ENCODE peak calls at places on chromosome 13, in five cellular contexts. One of them, this sample, is unnamed.

GRCh38 chr13:83498486-83499190 is 383.6 kb downstream of the SLITRK1 start:
- DNase-seq in T-cell: no peak
- DNase-seq in suprapubic skin: no peak
- DNase-seq in lung: no peak
- DNase-seq in activated naive CD4-positive, alpha-beta T cell treated with anti-CD3 and anti-CD28 coated beads, Interleukin-2, amount 50 U/mL, for 16 hours: no peak
- DNase-seq in this sample: peak

GRCh38 chr13:27182844-27183497 is 11.4 kb upstream of the USP12 start:
- DNase-seq in suprapubic skin: no peak
- DNase-seq in lung: peak
- DNase-seq in activated naive CD4-positive, alpha-beta T cell treated with anti-CD3 and anti-CD28 coated beads, Interleukin-2, amount 50 U/mL, for 16 hours: no peak
- DNase-seq in T-cell: no peak
- DNase-seq in this sample: peak

GRCh38 chr13:114119196-114119595 is 13.2 kb downstream of the RASA3 start:
- DNase-seq in suprapubic skin: no peak
- DNase-seq in activated naive CD4-positive, alpha-beta T cell treated with anti-CD3 and anti-CD28 coated beads, Interleukin-2, amount 50 U/mL, for 16 hours: no peak
- DNase-seq in T-cell: no peak
- DNase-seq in lung: no peak
- DNase-seq in this sample: peak

GRCh38 chr13:52651880-52652169 is 811 bp upstream of the SUGT1 start:
- DNase-seq in suprapubic skin: no peak
- DNase-seq in activated naive CD4-positive, alpha-beta T cell treated with anti-CD3 and anti-CD28 coated beads, Interleukin-2, amount 50 U/mL, for 16 hours: no peak
- DNase-seq in lung: no peak
- DNase-seq in T-cell: no peak
- DNase-seq in this sample: no peak

GRCh38 chr13:36815069-36815468 is 4.0 kb upstream of the RFXAP start:
- DNase-seq in T-cell: peak
- DNase-seq in lung: no peak
- DNase-seq in suprapubic skin: no peak
- DNase-seq in activated naive CD4-positive, alpha-beta T cell treated with anti-CD3 and anti-CD28 coated beads, Interleukin-2, amount 50 U/mL, for 16 hours: no peak
- DNase-seq in this sample: no peak

GRCh38 chr13:110017379-110017778 is 231.0 kb upstream of the IRS2 start:
- DNase-seq in activated naive CD4-positive, alpha-beta T cell treated with anti-CD3 and anti-CD28 coated beads, Interleukin-2, amount 50 U/mL, for 16 hours: no peak
- DNase-seq in T-cell: no peak
- DNase-seq in suprapubic skin: no peak
- DNase-seq in lung: no peak
- DNase-seq in this sample: peak

GRCh38 chr13:32031815-32032345 is 306 bp downstream of the FRY start:
- DNase-seq in lung: no peak
- DNase-seq in suprapubic skin: no peak
- DNase-seq in T-cell: no peak
- DNase-seq in activated naive CD4-positive, alpha-beta T cell treated with anti-CD3 and anti-CD28 coated beads, Interleukin-2, amount 50 U/mL, for 16 hours: no peak
- DNase-seq in this sample: no peak

GRCh38 chr13:67023088-67023893 is 206.8 kb downstream of the PCDH9 start:
- DNase-seq in lung: peak
- DNase-seq in T-cell: no peak
- DNase-seq in suprapubic skin: no peak
- DNase-seq in activated naive CD4-positive, alpha-beta T cell treated with anti-CD3 and anti-CD28 coated beads, Interleukin-2, amount 50 U/mL, for 16 hours: no peak
- DNase-seq in this sample: peak

GRCh38 chr13:100521912-100522490 is 66.6 kb downstream of the GGACT start:
- DNase-seq in activated naive CD4-positive, alpha-beta T cell treated with anti-CD3 and anti-CD28 coated beads, Interleukin-2, amount 50 U/mL, for 16 hours: no peak
- DNase-seq in T-cell: no peak
- DNase-seq in lung: no peak
- DNase-seq in suprapubic skin: no peak
- DNase-seq in this sample: no peak

GRCh38 chr13:52835071-52835793 is 13.2 kb downstream of the PCDH8 start:
- DNase-seq in suprapubic skin: no peak
- DNase-seq in T-cell: no peak
- DNase-seq in lung: no peak
- DNase-seq in activated naive CD4-positive, alpha-beta T cell treated with anti-CD3 and anti-CD28 coated beads, Interleukin-2, amount 50 U/mL, for 16 hours: no peak
- DNase-seq in this sample: no peak

GRCh38 chr13:41053384-41053826 is 7.9 kb upstream of the WBP4 start:
- DNase-seq in activated naive CD4-positive, alpha-beta T cell treated with anti-CD3 and anti-CD28 coated beads, Interleukin-2, amount 50 U/mL, for 16 hours: no peak
- DNase-seq in T-cell: no peak
- DNase-seq in lung: no peak
- DNase-seq in suprapubic skin: no peak
- DNase-seq in this sample: peak

GRCh38 chr13:109180905-109181425 is 551.6 kb downstream of the MYO16 start:
- DNase-seq in suprapubic skin: no peak
- DNase-seq in activated naive CD4-positive, alpha-beta T cell treated with anti-CD3 and anti-CD28 coated beads, Interleukin-2, amount 50 U/mL, for 16 hours: no peak
- DNase-seq in lung: no peak
- DNase-seq in T-cell: no peak
- DNase-seq in this sample: peak

GRCh38 chr13:26605845-26606244 is 48.4 kb downstream of the WASF3 start:
- DNase-seq in lung: no peak
- DNase-seq in suprapubic skin: no peak
- DNase-seq in T-cell: no peak
- DNase-seq in activated naive CD4-positive, alpha-beta T cell treated with anti-CD3 and anti-CD28 coated beads, Interleukin-2, amount 50 U/mL, for 16 hours: no peak
- DNase-seq in this sample: no peak

GRCh38 chr13:93238711-93239110 is 12.1 kb downstream of the GPC6 start:
- DNase-seq in activated naive CD4-positive, alpha-beta T cell treated with anti-CD3 and anti-CD28 coated beads, Interleukin-2, amount 50 U/mL, for 16 hours: no peak
- DNase-seq in T-cell: no peak
- DNase-seq in lung: no peak
- DNase-seq in suprapubic skin: no peak
- DNase-seq in this sample: no peak

GRCh38 chr13:76937416-76937815 is 10.9 kb upstream of the ACOD1 start:
- DNase-seq in activated naive CD4-positive, alpha-beta T cell treated with anti-CD3 and anti-CD28 coated beads, Interleukin-2, amount 50 U/mL, for 16 hours: no peak
- DNase-seq in suprapubic skin: no peak
- DNase-seq in lung: no peak
- DNase-seq in T-cell: no peak
- DNase-seq in this sample: peak

GRCh38 chr13:45280751-45281634 is 60.0 kb downstream of the TPT1 start:
- DNase-seq in lung: peak
- DNase-seq in activated naive CD4-positive, alpha-beta T cell treated with anti-CD3 and anti-CD28 coated beads, Interleukin-2, amount 50 U/mL, for 16 hours: peak
- DNase-seq in T-cell: peak
- DNase-seq in suprapubic skin: no peak
- DNase-seq in this sample: peak

GRCh38 chr13:91719033-91719432 is 320.6 kb downstream of the GPC5 start:
- DNase-seq in lung: no peak
- DNase-seq in suprapubic skin: no peak
- DNase-seq in activated naive CD4-positive, alpha-beta T cell treated with anti-CD3 and anti-CD28 coated beads, Interleukin-2, amount 50 U/mL, for 16 hours: no peak
- DNase-seq in T-cell: no peak
- DNase-seq in this sample: peak

GRCh38 chr13:41827507-41828213 is 133.2 kb downstream of the VWA8 start:
- DNase-seq in lung: no peak
- DNase-seq in activated naive CD4-positive, alpha-beta T cell treated with anti-CD3 and anti-CD28 coated beads, Interleukin-2, amount 50 U/mL, for 16 hours: no peak
- DNase-seq in suprapubic skin: no peak
- DNase-seq in T-cell: no peak
- DNase-seq in this sample: peak

GRCh38 chr13:113526466-113527220 is 36.1 kb upstream of the DCUN1D2 start:
- DNase-seq in suprapubic skin: no peak
- DNase-seq in lung: no peak
- DNase-seq in T-cell: no peak
- DNase-seq in activated naive CD4-positive, alpha-beta T cell treated with anti-CD3 and anti-CD28 coated beads, Interleukin-2, amount 50 U/mL, for 16 hours: no peak
- DNase-seq in this sample: no peak

GRCh38 chr13:21319869-21320641 is 139.0 kb downstream of the ZDHHC20 start:
- DNase-seq in lung: no peak
- DNase-seq in suprapubic skin: no peak
- DNase-seq in activated naive CD4-positive, alpha-beta T cell treated with anti-CD3 and anti-CD28 coated beads, Interleukin-2, amount 50 U/mL, for 16 hours: no peak
- DNase-seq in T-cell: no peak
- DNase-seq in this sample: no peak

GRCh38 chr13:98503175-98504028 is 73.5 kb downstream of the STK24 start:
- DNase-seq in T-cell: no peak
- DNase-seq in suprapubic skin: peak
- DNase-seq in lung: no peak
- DNase-seq in activated naive CD4-positive, alpha-beta T cell treated with anti-CD3 and anti-CD28 coated beads, Interleukin-2, amount 50 U/mL, for 16 hours: no peak
- DNase-seq in this sample: no peak

GRCh38 chr13:48505597-48506091 is 27.2 kb downstream of the RCBTB2 start:
- DNase-seq in lung: no peak
- DNase-seq in activated naive CD4-positive, alpha-beta T cell treated with anti-CD3 and anti-CD28 coated beads, Interleukin-2, amount 50 U/mL, for 16 hours: peak
- DNase-seq in T-cell: peak
- DNase-seq in suprapubic skin: no peak
- DNase-seq in this sample: no peak

GRCh38 chr13:98941118-98941517 is 36.7 kb downstream of the DOCK9 start:
- DNase-seq in suprapubic skin: no peak
- DNase-seq in lung: no peak
- DNase-seq in T-cell: no peak
- DNase-seq in activated naive CD4-positive, alpha-beta T cell treated with anti-CD3 and anti-CD28 coated beads, Interleukin-2, amount 50 U/mL, for 16 hours: no peak
- DNase-seq in this sample: no peak

GRCh38 chr13:95185851-95186250 is 115.4 kb downstream of the ABCC4 start:
- DNase-seq in T-cell: peak
- DNase-seq in lung: no peak
- DNase-seq in activated naive CD4-positive, alpha-beta T cell treated with anti-CD3 and anti-CD28 coated beads, Interleukin-2, amount 50 U/mL, for 16 hours: no peak
- DNase-seq in suprapubic skin: no peak
- DNase-seq in this sample: no peak

GRCh38 chr13:29196409-29197074 is 376.4 kb downstream of the MTUS2 start:
- DNase-seq in activated naive CD4-positive, alpha-beta T cell treated with anti-CD3 and anti-CD28 coated beads, Interleukin-2, amount 50 U/mL, for 16 hours: no peak
- DNase-seq in T-cell: no peak
- DNase-seq in suprapubic skin: no peak
- DNase-seq in lung: no peak
- DNase-seq in this sample: no peak

GRCh38 chr13:111899714-111900389 is 167.1 kb upstream of the SOX1 start:
- DNase-seq in lung: no peak
- DNase-seq in suprapubic skin: no peak
- DNase-seq in T-cell: no peak
- DNase-seq in activated naive CD4-positive, alpha-beta T cell treated with anti-CD3 and anti-CD28 coated beads, Interleukin-2, amount 50 U/mL, for 16 hours: no peak
- DNase-seq in this sample: no peak

GRCh38 chr13:26528527-26528926 is 29.0 kb upstream of the WASF3 start:
- DNase-seq in lung: no peak
- DNase-seq in suprapubic skin: no peak
- DNase-seq in activated naive CD4-positive, alpha-beta T cell treated with anti-CD3 and anti-CD28 coated beads, Interleukin-2, amount 50 U/mL, for 16 hours: no peak
- DNase-seq in T-cell: no peak
- DNase-seq in this sample: no peak

GRCh38 chr13:37453246-37453645 is 145.3 kb downstream of the POSTN start:
- DNase-seq in activated naive CD4-positive, alpha-beta T cell treated with anti-CD3 and anti-CD28 coated beads, Interleukin-2, amount 50 U/mL, for 16 hours: no peak
- DNase-seq in T-cell: no peak
- DNase-seq in lung: no peak
- DNase-seq in suprapubic skin: no peak
- DNase-seq in this sample: peak

This sample was measured in fibroblast of pulmonary artery.